ENCODE peak calls at places on chromosomes 3 and 15, in eight cellular contexts. H is IMR-90; Q is GM20000; Y is gastrocnemius medialis; E is OCI-LY7; B is Calu3; Z is endothelial cell; W is CD4-positive, alpha-beta T cell. G is an unnamed sample.

GRCh38 chr3:65597225-65597951 is 441.3 kb downstream of the MAGI1 start:
- DNase-seq in W (no peak), B (peak; percentile 87), Z (peak; percentile 59), Q (no peak), E (no peak), Y (no peak), H (peak; percentile 54), G (no peak)

GRCh38 chr15:74405823-74406222 is 27.9 kb downstream of the SEMA7A start:
- DNase-seq in Q (no peak), Y (no peak), W (no peak), H (no peak), B (no peak), E (no peak), Z (no peak), G (no peak)

GRCh38 chr3:187130346-187131066 is 8.8 kb downstream of the RPL39L start:
- DNase-seq in H (peak; percentile 62), Y (no peak), Q (peak; percentile 57), W (no peak), E (peak; percentile 80), B (no peak), Z (no peak), G (peak; percentile 2)

GRCh38 chr3:117045143-117045542 is 335.6 kb downstream of the TUSC7 start:
- DNase-seq in B (peak; percentile 33), E (no peak), H (peak; percentile 14), Y (no peak), W (no peak), Z (no peak), Q (no peak), G (no peak)

GRCh38 chr3:147956615-147957014 is 547.5 kb downstream of the ZIC1 start:
- DNase-seq in W (no peak), E (no peak), B (no peak), H (no peak), Y (no peak), Q (no peak), Z (no peak), G (no peak)

GRCh38 chr15:28169361-28169760 is 70.2 kb upstream of the OCA2 start:
- DNase-seq in E (no peak), Q (no peak), H (no peak), Y (no peak), W (no peak), B (no peak), Z (no peak), G (no peak)

GRCh38 chr3:42012935-42013651 is 51.2 kb upstream of the ULK4 start:
- DNase-seq in Q (peak; percentile 95), E (peak; percentile 97), B (peak; percentile 75), W (peak; percentile 58), H (peak; percentile 51), Z (peak; percentile 75), Y (peak; percentile 54), G (no peak)

GRCh38 chr3:191378142-191378541 is 47.8 kb upstream of the UTS2B start:
- DNase-seq in Z (no peak), H (no peak), Q (no peak), B (no peak), E (no peak), Y (no peak), W (no peak), G (no peak)

GRCh38 chr3:12901631-12902045 is 60.3 kb upstream of the RPL32 start:
- DNase-seq in E (peak; percentile 60), W (no peak), Y (no peak), H (no peak), B (no peak), Q (peak; percentile 64), Z (no peak), G (no peak)

GRCh38 chr3:30357897-30358296 is 248.5 kb upstream of the TGFBR2 start:
- DNase-seq in Z (no peak), W (no peak), B (no peak), H (no peak), Q (no peak), Y (no peak), E (no peak), G (no peak)

GRCh38 chr15:48643776-48644497 is 1.6 kb downstream of the FBN1 start:
- DNase-seq in W (no peak), Q (no peak), E (no peak), Y (no peak), B (no peak), H (no peak), Z (no peak), G (no peak)

GRCh38 chr3:25007974-25008658 is 419.9 kb upstream of the RARB start:
- DNase-seq in B (no peak), Z (no peak), W (no peak), E (no peak), Q (peak; percentile 4), Y (no peak), H (no peak), G (peak; percentile 33)

GRCh38 chr3:115341208-115341607 is 194.1 kb upstream of the ZBTB20 start:
- DNase-seq in Z (no peak), Q (no peak), Y (no peak), W (no peak), E (no peak), B (peak; percentile 30), H (peak; percentile 78), G (no peak)

GRCh38 chr3:2535206-2535605 is 436.5 kb downstream of the CNTN4 start:
- DNase-seq in Z (no peak), Q (no peak), Y (no peak), E (no peak), B (no peak), W (no peak), H (no peak), G (no peak)

GRCh38 chr3:195895078-195895899 is 13.1 kb downstream of the TNK2 start:
- DNase-seq in W (peak; percentile 58), H (peak; percentile 11), E (peak; percentile 82), Q (peak; percentile 90), Y (no peak), Z (peak; percentile 64), B (peak; percentile 72), G (no peak)

GRCh38 chr3:113617726-113618125 is 78.7 kb downstream of the USF3 start:
- DNase-seq in W (no peak), E (no peak), H (no peak), Q (no peak), Z (no peak), B (no peak), Y (no peak), G (no peak)

GRCh38 chr3:25453521-25454410 is 25.7 kb downstream of the RARB start:
- DNase-seq in Z (no peak), H (peak; percentile 51), B (no peak), W (no peak), E (no peak), Q (no peak), Y (no peak), G (no peak)

GRCh38 chr15:62619526-62619925 is 423.0 kb upstream of the TPM1 start:
- DNase-seq in B (no peak), Z (no peak), Y (no peak), Q (no peak), E (no peak), H (no peak), W (no peak), G (no peak)

GRCh38 chr15:62617741-62618140 is 424.8 kb upstream of the TPM1 start:
- DNase-seq in H (no peak), W (no peak), Y (no peak), Q (no peak), B (no peak), E (no peak), Z (no peak), G (no peak)

GRCh38 chr15:62619105-62619504 is 423.4 kb upstream of the TPM1 start:
- DNase-seq in Z (no peak), E (no peak), Q (no peak), H (peak; percentile 18), Y (no peak), W (no peak), B (no peak), G (no peak)

GRCh38 chr15:62616746-62617145 is 425.8 kb upstream of the TPM1 start:
- DNase-seq in B (no peak), H (no peak), W (no peak), Q (no peak), Y (no peak), E (no peak), Z (no peak), G (no peak)

DNA sequence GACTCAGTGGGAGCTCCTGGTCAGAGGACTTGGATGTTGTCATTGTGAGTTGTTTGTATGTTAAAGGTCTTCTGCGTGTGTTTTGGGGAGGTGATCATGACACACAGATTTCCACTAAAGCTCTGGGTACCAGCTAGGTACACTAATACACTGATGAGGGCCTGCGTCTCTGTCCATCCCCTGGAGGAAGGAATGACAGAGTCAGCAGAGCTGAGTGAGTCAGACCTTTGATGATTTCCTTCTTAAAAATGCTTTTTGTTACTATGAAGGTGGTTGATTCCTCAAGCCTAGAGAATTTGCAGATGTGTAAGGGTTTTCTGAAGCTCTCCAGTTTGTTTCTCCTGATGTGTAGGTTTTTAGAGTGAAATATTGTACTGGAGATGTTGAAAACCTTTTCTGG is 424.1 kb upstream of the TPM1 start:
- DNase-seq in Y (no peak), H (peak; percentile 94), Q (no peak), Z (no peak), W (no peak), B (no peak), E (no peak), G (no peak)
- TF ChIP-seq CTCF in Y (no peak), H (peak; percentile 65), Q (no peak), Z (no peak), W (no peak), B (no peak), E (no peak), G (no peak)

DNA sequence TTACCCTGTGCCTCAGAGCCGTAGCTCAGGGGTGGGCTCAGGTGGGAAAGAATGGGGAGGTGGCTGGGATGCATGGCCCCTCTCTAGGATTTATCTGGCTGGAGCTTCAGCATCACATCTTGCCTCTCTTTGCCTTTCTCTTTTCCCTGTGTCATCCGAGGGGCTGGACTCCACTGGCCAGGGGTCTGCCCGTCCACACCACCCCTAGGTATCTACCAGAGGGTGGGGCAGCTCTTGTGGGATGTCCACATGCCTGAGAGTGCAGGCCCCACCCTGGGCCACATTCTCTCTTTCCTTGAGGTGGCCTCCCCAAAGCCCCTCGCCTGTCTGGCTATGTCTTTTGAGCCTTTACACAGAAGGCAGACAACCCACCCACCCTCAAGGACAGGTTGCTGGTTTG is 37.2 kb downstream of the PXYLP1 start:
- DNase-seq in W (no peak), Y (no peak), Q (no peak), E (no peak), B (no peak), H (no peak), Z (no peak), G (no peak)
- TF ChIP-seq CTCF in W (no peak), Y (no peak), Q (no peak), E (no peak), B (no peak), H (no peak), Z (no peak), G (no peak)

DNA sequence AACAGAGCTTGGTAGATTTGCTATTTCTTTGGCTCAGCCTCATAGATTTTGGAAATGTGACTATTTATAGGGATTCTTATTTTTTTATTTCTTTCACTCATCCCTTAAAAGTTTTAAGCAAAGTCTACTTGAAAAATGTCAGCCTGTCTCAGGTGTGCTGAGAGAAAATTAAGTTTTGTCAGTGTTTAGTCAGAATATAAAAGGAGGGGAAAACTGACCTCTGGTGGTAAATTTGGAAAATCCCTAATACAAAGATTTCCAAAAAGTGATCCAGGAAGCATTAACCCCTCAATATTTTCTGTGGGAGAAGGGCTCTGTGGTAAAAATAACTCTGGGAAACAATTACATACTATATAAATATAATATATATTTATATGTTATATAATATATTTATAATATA is 41.0 kb upstream of the FRMD4B start:
- DNase-seq in Q (no peak), B (no peak), Y (no peak), H (no peak), Z (no peak), E (no peak), W (no peak), G (no peak)
- TF ChIP-seq CTCF in Q (no peak), B (no peak), Y (no peak), H (no peak), Z (peak; percentile 31), E (no peak), W (no peak), G (peak; percentile 40)

GRCh38 chr15:65595960-65596359 is 15.0 kb downstream of the INTS14 start:
- DNase-seq in W (no peak), H (no peak), Z (peak; percentile 43), B (peak; percentile 14), E (peak; percentile 57), Y (no peak), Q (no peak), G (no peak)
- TF ChIP-seq CTCF in W (no peak), H (peak; percentile 31), Z (peak; percentile 48), B (no peak), E (peak; percentile 89), Y (no peak), Q (no peak), G (peak; percentile 56)

G was measured in LNCaP clone FGC.